ENCODE peak calls at places on chromosome 10, in eight cellular contexts. O is kidney tubule cell, B is sciatic nerve, Z is aorta, A is A549, C is omental fat pad, G is fibroblast of gingiva, H is AG09309. F is an unnamed sample.

GRCh38 chr10:75546004-75546403 is 114.6 kb downstream of the LRMDA start:
- DNase-seq in C (no peak), G (no peak), B (no peak), A (no peak), Z (no peak), O (no peak), H (no peak), F (no peak)

GRCh38 chr10:104665174-104665573 is 24.1 kb downstream of the SORCS3 start:
- DNase-seq in G (no peak), A (no peak), B (no peak), H (no peak), Z (no peak), C (no peak), O (no peak), F (no peak)

GRCh38 chr10:49106451-49106850 is 8.9 kb downstream of the VSTM4 start:
- DNase-seq in G (peak), C (no peak), H (no peak), O (no peak), A (no peak), B (no peak), Z (peak), F (no peak)

GRCh38 chr10:1572519-1573333 is 164.6 kb downstream of the ADARB2 start:
- DNase-seq in Z (peak), B (peak), A (no peak), C (no peak), O (no peak), H (no peak), G (no peak), F (no peak)

GRCh38 chr10:24989867-24990266 is 26.1 kb downstream of the ENKUR start:
- DNase-seq in Z (no peak), O (no peak), H (no peak), G (peak), B (no peak), A (no peak), C (no peak), F (no peak)

GRCh38 chr10:19592276-19592675 is 224.0 kb upstream of the PLXDC2 start:
- DNase-seq in B (no peak), A (peak), G (no peak), Z (no peak), C (no peak), O (peak), H (no peak), F (peak)

GRCh38 chr10:90865400-90865799 is 6.4 kb upstream of the RPP30 start:
- DNase-seq in G (peak), O (no peak), C (no peak), A (no peak), Z (no peak), B (no peak), H (no peak), F (no peak)

GRCh38 chr10:48466611-48467240 is 138.1 kb downstream of the ARHGAP22 start:
- DNase-seq in G (no peak), Z (peak), C (no peak), H (no peak), B (no peak), A (no peak), O (no peak), F (peak)

GRCh38 chr10:22253578-22253882 is 35.7 kb upstream of the EBLN1 start:
- DNase-seq in G (no peak), O (peak), C (no peak), A (no peak), Z (peak), H (no peak), B (peak), F (no peak)

GRCh38 chr10:3891396-3891795 is 106.4 kb upstream of the KLF6 start:
- DNase-seq in Z (no peak), A (no peak), B (no peak), H (no peak), O (no peak), G (no peak), C (no peak), F (no peak)

GRCh38 chr10:130025811-130026510 is 61.9 kb upstream of the EBF3 start:
- DNase-seq in O (no peak), Z (peak), B (no peak), C (no peak), G (no peak), H (no peak), A (no peak), F (no peak)

GRCh38 chr10:88870101-88870500 is 9.9 kb upstream of the STAMBPL1 start:
- DNase-seq in H (no peak), C (no peak), G (no peak), Z (no peak), O (no peak), A (no peak), B (no peak), F (no peak)

GRCh38 chr10:124138195-124138882 is 44.9 kb upstream of the CHST15 start:
- DNase-seq in H (peak), A (no peak), B (no peak), Z (no peak), G (peak), C (no peak), O (no peak), F (no peak)

GRCh38 chr10:6059506-6059905 is 2.7 kb downstream of the IL2RA start:
- DNase-seq in G (no peak), O (no peak), B (no peak), H (no peak), C (no peak), Z (no peak), A (no peak), F (no peak)

GRCh38 chr10:82762641-82763040 is 887.6 kb downstream of the NRG3 start:
- DNase-seq in C (no peak), O (no peak), Z (no peak), A (no peak), H (no peak), B (no peak), G (no peak), F (no peak)

GRCh38 chr10:30488319-30488718 is 54.3 kb downstream of the MAP3K8 start:
- DNase-seq in A (no peak), Z (no peak), G (no peak), C (no peak), B (no peak), O (no peak), H (no peak), F (no peak)

GRCh38 chr10:129614341-129614740 is 147.3 kb downstream of the MGMT start:
- DNase-seq in H (no peak), Z (no peak), B (no peak), G (no peak), A (no peak), O (peak), C (no peak), F (no peak)

GRCh38 chr10:649798-650690 is 39.4 kb downstream of the DIP2C start:
- DNase-seq in A (peak), C (no peak), O (peak), H (no peak), B (no peak), G (no peak), Z (peak), F (no peak)

F was measured in mammary epithelial cell.